ENCODE peak calls at places on chromosomes 11 and 22, in ten cellular contexts. K, J, T, P, W, H, C, I, D and N are unnamed samples.

GRCh38 chr11:44550123-44550522 is 15.3 kb upstream of the CD82 start:
- DNase-seq in K (no peak), J (no peak), T (no peak), P (no peak), W (no peak), H (no peak), C (no peak), I (no peak), D (no peak), N (no peak)

GRCh38 chr11:9341638-9342137 is 27.3 kb upstream of the TMEM41B start:
- DNase-seq in K (no peak), J (no peak), T (no peak), P (no peak), W (no peak), H (no peak), C (no peak), I (no peak), D (no peak), N (no peak)

GRCh38 chr11:93160156-93160555 is 37.6 kb downstream of the SLC36A4 start:
- DNase-seq in K (no peak), J (no peak), T (no peak), P (no peak), W (no peak), H (no peak), C (no peak), I (no peak), D (no peak), N (no peak)

GRCh38 chr11:616320-617220 is 820 bp upstream of the IRF7 start:
- DNase-seq in K (no peak), J (no peak), T (no peak), P (no peak), W (no peak), H (no peak), C (no peak), I (no peak), D (no peak), N (no peak)

GRCh38 chr11:115144014-115144413 is 360.2 kb downstream of the CADM1 start:
- DNase-seq in K (no peak), J (no peak), T (no peak), P (no peak), W (no peak), H (no peak), C (no peak), I (no peak), D (no peak), N (no peak)

GRCh38 chr11:84899134-84899533 is 728.0 kb downstream of the DLG2 start:
- DNase-seq in K (no peak), J (no peak), T (no peak), P (no peak), W (no peak), H (no peak), C (no peak), I (no peak), D (no peak), N (no peak)

GRCh38 chr11:72141066-72141465 is 5.5 kb downstream of the FOLR3 start:
- DNase-seq in K (peak), J (peak), T (no peak), P (peak), W (no peak), H (no peak), C (no peak), I (no peak), D (no peak), N (no peak)

GRCh38 chr11:133833101-133833898 is 12.0 kb downstream of the SPATA19 start:
- DNase-seq in K (no peak), J (no peak), T (no peak), P (no peak), W (no peak), H (no peak), C (peak), I (no peak), D (peak), N (no peak)

GRCh38 chr11:56883590-56883989 is 105.1 kb upstream of the OR5AK2 start:
- DNase-seq in K (no peak), J (no peak), T (no peak), P (no peak), W (no peak), H (no peak), C (no peak), I (no peak), D (no peak), N (no peak)

GRCh38 chr11:126482586-126483108 is 127.2 kb downstream of the ST3GAL4 start:
- DNase-seq in K (no peak), J (no peak), T (no peak), P (no peak), W (no peak), H (no peak), C (no peak), I (no peak), D (no peak), N (no peak)

GRCh38 chr11:116657842-116658825 is 114.7 kb downstream of the BUD13 start:
- DNase-seq in K (no peak), J (no peak), T (no peak), P (peak), W (no peak), H (no peak), C (no peak), I (no peak), D (no peak), N (no peak)

GRCh38 chr22:35357883-35358621 is 22.8 kb upstream of the HMOX1 start:
- DNase-seq in K (peak), J (no peak), T (no peak), P (peak), W (no peak), H (no peak), C (no peak), I (no peak), D (no peak), N (no peak)

GRCh38 chr11:23205156-23205871 is 345.0 kb upstream of the CCDC179 start:
- DNase-seq in K (no peak), J (no peak), T (no peak), P (peak), W (no peak), H (no peak), C (no peak), I (no peak), D (no peak), N (no peak)

GRCh38 chr11:34650528-34650927 is 29.6 kb downstream of the EHF start:
- DNase-seq in K (no peak), J (peak), T (no peak), P (no peak), W (no peak), H (no peak), C (no peak), I (no peak), D (no peak), N (no peak)

GRCh38 chr22:37609240-37610152 is 862 bp downstream of the GGA1 start:
- DNase-seq in K (peak), J (peak), T (no peak), P (peak), W (no peak), H (no peak), C (no peak), I (no peak), D (no peak), N (no peak)

GRCh38 chr11:26245046-26245445 is 86.9 kb upstream of the ANO3 start:
- DNase-seq in K (no peak), J (no peak), T (no peak), P (no peak), W (no peak), H (no peak), C (no peak), I (no peak), D (no peak), N (no peak)

GRCh38 chr11:26805001-26805400 is 83.1 kb upstream of the SLC5A12 start:
- DNase-seq in K (no peak), J (no peak), T (no peak), P (no peak), W (no peak), H (no peak), C (no peak), I (no peak), D (no peak), N (no peak)

GRCh38 chr11:61173456-61173855 is 12.2 kb upstream of the VPS37C start:
- DNase-seq in K (no peak), J (no peak), T (no peak), P (peak), W (no peak), H (no peak), C (peak), I (peak), D (no peak), N (no peak)

GRCh38 chr11:74646964-74647363 is 54.6 kb downstream of the POLD3 start:
- DNase-seq in K (no peak), J (no peak), T (no peak), P (no peak), W (no peak), H (no peak), C (no peak), I (no peak), D (no peak), N (no peak)

GRCh38 chr11:31795706-31796522 is 15.2 kb downstream of the PAX6 start:
- DNase-seq in K (no peak), J (no peak), T (no peak), P (no peak), W (no peak), H (no peak), C (no peak), I (no peak), D (no peak), N (no peak)

GRCh38 chr22:19810381-19811141 is 44.1 kb downstream of the GNB1L start:
- DNase-seq in K (no peak), J (no peak), T (no peak), P (peak), W (peak), H (no peak), C (no peak), I (no peak), D (no peak), N (peak)

GRCh38 chr11:95886462-95886861 is 37.4 kb downstream of the MTMR2 start:
- DNase-seq in K (no peak), J (no peak), T (no peak), P (peak), W (no peak), H (no peak), C (no peak), I (no peak), D (no peak), N (no peak)

GRCh38 chr11:123381817-123382554 is 48.1 kb upstream of the GRAMD1B start:
- DNase-seq in K (no peak), J (peak), T (no peak), P (no peak), W (no peak), H (no peak), C (no peak), I (no peak), D (no peak), N (no peak)

GRCh38 chr11:112113539-112114457 is 27.1 kb downstream of the SDHD start:
- DNase-seq in K (peak), J (no peak), T (no peak), P (peak), W (no peak), H (no peak), C (peak), I (peak), D (peak), N (no peak)

GRCh38 chr11:43835104-43835503 is 45.5 kb upstream of the ALKBH3 start:
- DNase-seq in K (no peak), J (no peak), T (no peak), P (no peak), W (no peak), H (no peak), C (no peak), I (no peak), D (no peak), N (no peak)

GRCh38 chr11:45641961-45642360 is 23.5 kb downstream of the CHST1 start:
- DNase-seq in K (no peak), J (no peak), T (no peak), P (no peak), W (no peak), H (no peak), C (no peak), I (no peak), D (no peak), N (no peak)

GRCh38 chr11:12868315-12869073 is 140.6 kb upstream of the RASSF10 start:
- DNase-seq in K (no peak), J (no peak), T (no peak), P (peak), W (no peak), H (no peak), C (no peak), I (no peak), D (no peak), N (no peak)

GRCh38 chr11:11409916-11410315 is 56.9 kb upstream of the CSNK2A3 start:
- DNase-seq in K (no peak), J (no peak), T (no peak), P (no peak), W (no peak), H (no peak), C (no peak), I (peak), D (peak), N (no peak)

GRCh38 chr11:70210516-70210915 is 7.4 kb downstream of the FADD start:
- DNase-seq in K (no peak), J (no peak), T (no peak), P (no peak), W (no peak), H (no peak), C (no peak), I (no peak), D (no peak), N (no peak)

GRCh38 chr22:47623056-47623739 is 860.7 kb downstream of the TBC1D22A start:
- DNase-seq in K (no peak), J (no peak), T (no peak), P (no peak), W (no peak), H (no peak), C (no peak), I (no peak), D (no peak), N (no peak)

GRCh38 chr11:15124528-15124927 is 9.8 kb downstream of the INSC start:
- DNase-seq in K (no peak), J (no peak), T (no peak), P (no peak), W (no peak), H (no peak), C (no peak), I (no peak), D (no peak), N (no peak)

GRCh38 chr11:73197348-73197747 is 20.7 kb upstream of the P2RY2 start:
- DNase-seq in K (no peak), J (no peak), T (peak), P (no peak), W (no peak), H (no peak), C (no peak), I (no peak), D (no peak), N (no peak)

GRCh38 chr22:21032843-21033688 is 705 bp upstream of the SLC7A4 start:
- DNase-seq in K (no peak), J (no peak), T (no peak), P (no peak), W (no peak), H (no peak), C (no peak), I (no peak), D (no peak), N (no peak)

GRCh38 chr11:111559791-111560190 is 19.3 kb downstream of the LAYN start:
- DNase-seq in K (no peak), J (no peak), T (no peak), P (no peak), W (no peak), H (no peak), C (no peak), I (no peak), D (no peak), N (no peak)

GRCh38 chr11:69159153-69159850 is 3.6 kb downstream of the SMIM38 start:
- DNase-seq in K (no peak), J (no peak), T (no peak), P (no peak), W (no peak), H (no peak), C (no peak), I (no peak), D (no peak), N (no peak)